ENCODE peak calls at places on chromosome 1, in nine cellular contexts. One of them, this sample, is unnamed. For H3K36me3 and H3K4me1, the result is how much of the 10 kb centered on the place peaks cover.

GRCh38 chr1:6490181-6491075 is 1.0 kb downstream of the PLEKHG5 start:
- DNase-seq in left ventricle myocardium inferior: peak
- DNase-seq in fibroblast of lung: peak
- DNase-seq in heart left ventricle: peak
- DNase-seq in tibial nerve: no peak
- DNase-seq in breast epithelium: peak
- DNase-seq in spleen: peak
- DNase-seq in A673: peak
- DNase-seq in psoas muscle: peak
- DNase-seq in this sample: peak

GRCh38 chr1:209565759-209566678 is 17.5 kb upstream of the CAMK1G start:
- DNase-seq in left ventricle myocardium inferior: peak
- DNase-seq in fibroblast of lung: peak
- DNase-seq in heart left ventricle: peak
- DNase-seq in tibial nerve: peak
- DNase-seq in breast epithelium: peak
- DNase-seq in spleen: peak
- DNase-seq in A673: peak
- DNase-seq in psoas muscle: peak
- DNase-seq in this sample: peak

GRCh38 chr1:183218039-183218618 is 32.1 kb downstream of the LAMC2 start:
- DNase-seq in left ventricle myocardium inferior: peak
- DNase-seq in fibroblast of lung: no peak
- DNase-seq in heart left ventricle: no peak
- DNase-seq in tibial nerve: no peak
- DNase-seq in breast epithelium: no peak
- DNase-seq in spleen: no peak
- DNase-seq in A673: no peak
- DNase-seq in psoas muscle: peak
- DNase-seq in this sample: peak

GRCh38 chr1:98321191-98321590 is 340.3 kb upstream of the SNX7 start:
- DNase-seq in left ventricle myocardium inferior: no peak
- DNase-seq in fibroblast of lung: no peak
- DNase-seq in heart left ventricle: no peak
- DNase-seq in tibial nerve: no peak
- DNase-seq in breast epithelium: no peak
- DNase-seq in spleen: no peak
- DNase-seq in A673: no peak
- DNase-seq in psoas muscle: no peak
- DNase-seq in this sample: no peak

GRCh38 chr1:91844862-91845528 is 41.0 kb downstream of the TGFBR3 start:
- DNase-seq in left ventricle myocardium inferior: peak
- DNase-seq in fibroblast of lung: peak
- DNase-seq in heart left ventricle: peak
- DNase-seq in tibial nerve: peak
- DNase-seq in breast epithelium: no peak
- DNase-seq in spleen: no peak
- DNase-seq in A673: no peak
- DNase-seq in psoas muscle: peak
- DNase-seq in this sample: peak

GRCh38 chr1:991895-992294 is 8.0 kb downstream of the HES4 start:
- DNase-seq in left ventricle myocardium inferior: no peak
- DNase-seq in fibroblast of lung: no peak
- DNase-seq in heart left ventricle: no peak
- DNase-seq in tibial nerve: no peak
- DNase-seq in breast epithelium: no peak
- DNase-seq in spleen: no peak
- DNase-seq in A673: no peak
- DNase-seq in psoas muscle: no peak
- DNase-seq in this sample: no peak

GRCh38 chr1:53246261-53247134 is 8.2 kb upstream of the MAGOH start:
- DNase-seq in left ventricle myocardium inferior: no peak
- DNase-seq in fibroblast of lung: peak
- DNase-seq in heart left ventricle: no peak
- DNase-seq in tibial nerve: no peak
- DNase-seq in breast epithelium: no peak
- DNase-seq in spleen: no peak
- DNase-seq in A673: no peak
- DNase-seq in psoas muscle: no peak
- DNase-seq in this sample: no peak

GRCh38 chr1:16006552-16007485 is 2.8 kb downstream of the SRARP start:
- DNase-seq in left ventricle myocardium inferior: no peak
- DNase-seq in fibroblast of lung: peak
- DNase-seq in heart left ventricle: no peak
- DNase-seq in tibial nerve: no peak
- DNase-seq in breast epithelium: no peak
- DNase-seq in spleen: no peak
- DNase-seq in A673: peak
- DNase-seq in psoas muscle: no peak
- DNase-seq in this sample: no peak

GRCh38 chr1:187755536-187755935 is 926.8 kb downstream of the PLA2G4A start:
- DNase-seq in left ventricle myocardium inferior: no peak
- DNase-seq in fibroblast of lung: no peak
- DNase-seq in heart left ventricle: no peak
- DNase-seq in tibial nerve: no peak
- DNase-seq in breast epithelium: no peak
- DNase-seq in spleen: no peak
- DNase-seq in A673: no peak
- DNase-seq in psoas muscle: no peak
- DNase-seq in this sample: no peak

GRCh38 chr1:43802356-43802755 is 95.0 kb downstream of the ST3GAL3 start:
- DNase-seq in left ventricle myocardium inferior: no peak
- DNase-seq in fibroblast of lung: peak
- DNase-seq in heart left ventricle: no peak
- DNase-seq in tibial nerve: no peak
- DNase-seq in breast epithelium: no peak
- DNase-seq in spleen: no peak
- DNase-seq in A673: no peak
- DNase-seq in psoas muscle: no peak
- DNase-seq in this sample: no peak

GRCh38 chr1:43800801-43801200 is 93.5 kb downstream of the ST3GAL3 start:
- DNase-seq in left ventricle myocardium inferior: no peak
- DNase-seq in fibroblast of lung: peak
- DNase-seq in heart left ventricle: no peak
- DNase-seq in tibial nerve: no peak
- DNase-seq in breast epithelium: no peak
- DNase-seq in spleen: no peak
- DNase-seq in A673: no peak
- DNase-seq in psoas muscle: no peak
- DNase-seq in this sample: no peak

GRCh38 chr1:43801203-43801602 is 93.9 kb downstream of the ST3GAL3 start:
- DNase-seq in left ventricle myocardium inferior: no peak
- DNase-seq in fibroblast of lung: peak
- DNase-seq in heart left ventricle: no peak
- DNase-seq in tibial nerve: no peak
- DNase-seq in breast epithelium: no peak
- DNase-seq in spleen: no peak
- DNase-seq in A673: no peak
- DNase-seq in psoas muscle: no peak
- DNase-seq in this sample: no peak

GRCh38 chr1:43797926-43798325 is 90.6 kb downstream of the ST3GAL3 start:
- DNase-seq in left ventricle myocardium inferior: no peak
- DNase-seq in fibroblast of lung: no peak
- DNase-seq in heart left ventricle: no peak
- DNase-seq in tibial nerve: no peak
- DNase-seq in breast epithelium: no peak
- DNase-seq in spleen: no peak
- DNase-seq in A673: no peak
- DNase-seq in psoas muscle: no peak
- DNase-seq in this sample: no peak

GRCh38 chr1:43799656-43800629 is 92.6 kb downstream of the ST3GAL3 start:
- DNase-seq in left ventricle myocardium inferior: no peak
- DNase-seq in fibroblast of lung: peak
- DNase-seq in heart left ventricle: no peak
- DNase-seq in tibial nerve: no peak
- DNase-seq in breast epithelium: no peak
- DNase-seq in spleen: no peak
- DNase-seq in A673: peak
- DNase-seq in psoas muscle: no peak
- DNase-seq in this sample: no peak
- H3K36me3 ChIP-seq in left ventricle myocardium inferior: under half
- H3K36me3 ChIP-seq in fibroblast of lung: under half
- H3K36me3 ChIP-seq in heart left ventricle: under half
- H3K36me3 ChIP-seq in tibial nerve: under half
- H3K36me3 ChIP-seq in breast epithelium: under half
- H3K36me3 ChIP-seq in spleen: under half
- H3K36me3 ChIP-seq in A673: under half
- H3K36me3 ChIP-seq in psoas muscle: under half
- H3K36me3 ChIP-seq in this sample: under half

DNA sequence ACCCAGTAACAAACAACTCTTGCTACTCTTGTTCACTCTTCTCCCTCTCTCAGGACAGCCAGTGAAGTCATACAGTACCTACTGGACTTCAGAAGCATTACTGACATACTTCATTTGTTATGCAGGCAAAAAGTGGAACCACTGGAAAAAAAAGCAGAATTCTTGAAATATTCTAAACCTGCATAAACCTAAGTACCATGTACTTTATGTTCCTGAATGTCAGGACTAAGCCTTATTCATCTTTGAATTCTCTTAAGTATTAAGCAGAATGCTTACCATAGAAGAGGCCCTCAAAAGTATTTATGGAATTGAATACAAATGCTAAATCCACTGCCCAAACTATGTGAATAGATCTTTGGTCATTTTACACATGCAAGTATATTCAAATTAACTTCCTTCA is 7.8 kb downstream of the PSMB2 start:
- DNase-seq in left ventricle myocardium inferior: no peak
- DNase-seq in fibroblast of lung: peak
- DNase-seq in heart left ventricle: no peak
- DNase-seq in tibial nerve: no peak
- DNase-seq in breast epithelium: no peak
- DNase-seq in spleen: no peak
- DNase-seq in A673: no peak
- DNase-seq in psoas muscle: no peak
- DNase-seq in this sample: no peak
- TF ChIP-seq CTCF in left ventricle myocardium inferior: no peak
- TF ChIP-seq CTCF in fibroblast of lung: no peak
- TF ChIP-seq CTCF in heart left ventricle: no peak
- TF ChIP-seq CTCF in tibial nerve: no peak
- TF ChIP-seq CTCF in breast epithelium: no peak
- TF ChIP-seq CTCF in spleen: no peak
- TF ChIP-seq CTCF in A673: no peak
- TF ChIP-seq CTCF in psoas muscle: no peak
- TF ChIP-seq CTCF in this sample: no peak

GRCh38 chr1:155978325-155978972 is at the start of gene ARHGEF2:
- DNase-seq in left ventricle myocardium inferior: peak
- DNase-seq in fibroblast of lung: peak
- DNase-seq in heart left ventricle: peak
- DNase-seq in tibial nerve: peak
- DNase-seq in breast epithelium: peak
- DNase-seq in spleen: peak
- DNase-seq in A673: peak
- DNase-seq in psoas muscle: peak
- DNase-seq in this sample: peak

GRCh38 chr1:155978973-155979429 is 654 bp upstream of the ARHGEF2 start:
- DNase-seq in left ventricle myocardium inferior: peak
- DNase-seq in fibroblast of lung: no peak
- DNase-seq in heart left ventricle: peak
- DNase-seq in tibial nerve: no peak
- DNase-seq in breast epithelium: no peak
- DNase-seq in spleen: peak
- DNase-seq in A673: no peak
- DNase-seq in psoas muscle: no peak
- DNase-seq in this sample: no peak

GRCh38 chr1:155977607-155978324 is 581 bp downstream of the ARHGEF2 start:
- DNase-seq in left ventricle myocardium inferior: peak
- DNase-seq in fibroblast of lung: no peak
- DNase-seq in heart left ventricle: peak
- DNase-seq in tibial nerve: no peak
- DNase-seq in breast epithelium: no peak
- DNase-seq in spleen: no peak
- DNase-seq in A673: peak
- DNase-seq in psoas muscle: peak
- DNase-seq in this sample: peak

GRCh38 chr1:155981266-155982088 is 3.1 kb upstream of the ARHGEF2 start:
- DNase-seq in left ventricle myocardium inferior: no peak
- DNase-seq in fibroblast of lung: peak
- DNase-seq in heart left ventricle: no peak
- DNase-seq in tibial nerve: no peak
- DNase-seq in breast epithelium: no peak
- DNase-seq in spleen: peak
- DNase-seq in A673: peak
- DNase-seq in psoas muscle: peak
- DNase-seq in this sample: no peak

DNA sequence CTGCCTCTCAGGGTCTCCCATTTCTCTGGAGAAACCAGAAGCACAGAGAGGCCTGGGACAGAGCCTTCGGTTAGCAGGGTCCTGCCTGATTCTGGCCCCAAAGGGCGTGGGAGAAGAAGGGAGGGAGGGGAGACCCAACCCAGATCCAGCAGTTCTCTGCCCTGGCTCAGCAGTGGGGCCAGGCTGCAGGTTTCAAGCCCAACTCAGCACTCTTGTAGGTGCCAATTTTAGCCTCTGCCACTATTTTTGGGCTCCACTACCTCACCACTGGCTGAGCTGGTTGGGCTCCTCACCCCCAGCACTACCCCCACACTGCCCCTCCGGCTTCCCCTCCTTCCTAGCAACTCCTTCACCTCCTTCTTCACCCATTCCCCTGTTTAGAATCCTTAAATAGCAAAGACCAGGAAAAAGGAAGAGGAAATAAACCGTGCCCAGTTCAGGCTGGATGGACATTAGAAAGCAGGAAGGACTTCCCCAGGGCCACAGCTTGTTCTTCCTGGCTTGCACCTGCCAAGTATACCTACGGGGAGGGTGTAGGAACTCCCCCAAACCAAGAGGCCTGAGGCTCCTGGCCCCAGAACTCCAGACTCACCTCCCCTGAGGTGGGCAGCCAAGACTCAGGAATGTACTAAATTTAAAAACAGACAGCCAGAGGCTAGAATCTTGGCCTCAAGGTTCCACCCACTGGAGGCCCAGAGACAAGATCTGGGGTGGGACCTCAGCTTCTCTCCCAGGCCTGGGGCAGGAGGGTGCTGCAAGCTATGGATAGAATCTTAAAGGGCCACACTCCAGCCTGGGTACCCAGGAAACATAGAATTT is 1.4 kb upstream of the ARHGEF2 start:
- DNase-seq in left ventricle myocardium inferior: peak
- DNase-seq in fibroblast of lung: no peak
- DNase-seq in heart left ventricle: peak
- DNase-seq in tibial nerve: no peak
- DNase-seq in breast epithelium: no peak
- DNase-seq in spleen: peak
- DNase-seq in A673: no peak
- DNase-seq in psoas muscle: no peak
- DNase-seq in this sample: no peak
- H3K4me1 ChIP-seq in left ventricle myocardium inferior: half or more
- H3K4me1 ChIP-seq in fibroblast of lung: under half
- H3K4me1 ChIP-seq in heart left ventricle: under half
- H3K4me1 ChIP-seq in tibial nerve: half or more
- H3K4me1 ChIP-seq in breast epithelium: under half
- H3K4me1 ChIP-seq in spleen: half or more
- H3K4me1 ChIP-seq in A673: half or more
- H3K4me1 ChIP-seq in psoas muscle: half or more
- H3K4me1 ChIP-seq in this sample: under half

DNA sequence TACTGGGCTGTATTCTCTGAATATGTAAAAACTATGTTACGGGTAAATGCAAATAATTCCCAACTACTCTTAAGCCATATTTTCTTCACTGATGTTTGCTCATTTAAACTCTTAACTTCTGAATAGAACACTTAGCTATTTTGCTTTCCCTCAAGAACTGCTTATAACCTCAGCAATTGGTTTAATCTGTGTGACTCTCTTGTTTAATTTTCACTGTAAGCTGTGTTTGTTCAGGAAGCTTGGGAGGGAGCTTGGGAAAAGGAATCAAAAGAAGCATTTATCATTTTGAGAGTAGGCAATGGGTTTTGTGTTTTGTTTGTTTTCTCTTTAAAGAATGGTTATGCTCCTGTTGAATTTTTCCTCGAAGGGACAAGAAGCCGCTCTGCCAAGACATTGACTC is 24.4 kb downstream of the GNPAT start:
- DNase-seq in left ventricle myocardium inferior: no peak
- DNase-seq in fibroblast of lung: no peak
- DNase-seq in heart left ventricle: no peak
- DNase-seq in tibial nerve: no peak
- DNase-seq in breast epithelium: no peak
- DNase-seq in spleen: no peak
- DNase-seq in A673: no peak
- DNase-seq in psoas muscle: no peak
- DNase-seq in this sample: no peak
- H3K36me3 ChIP-seq in left ventricle myocardium inferior: half or more
- H3K36me3 ChIP-seq in fibroblast of lung: under half
- H3K36me3 ChIP-seq in heart left ventricle: under half
- H3K36me3 ChIP-seq in tibial nerve: half or more
- H3K36me3 ChIP-seq in breast epithelium: under half
- H3K36me3 ChIP-seq in spleen: half or more
- H3K36me3 ChIP-seq in A673: under half
- H3K36me3 ChIP-seq in psoas muscle: half or more
- H3K36me3 ChIP-seq in this sample: half or more

This sample was measured in adrenal gland.